ENCODE peak calls at places on chromosomes 16 and 17, in ten cellular contexts. K is PC-9, A is Peyer's patch, M is pancreas, R is K562, O is MM.1S, V is ascending aorta, D is transverse colon, N is left ventricle myocardium inferior, F is heart right ventricle. G is an unnamed sample.

GRCh38 chr17:45783593-45784292 is 377 bp upstream of the CRHR1 start:
- DNase-seq in K (no peak), A (no peak), M (peak; percentile 21), R (peak; percentile 66), O (no peak), V (no peak), D (no peak), N (peak; percentile 20), F (no peak), G (no peak)

GRCh38 chr16:68384293-68385255 is 63.7 kb downstream of the SMPD3 start:
- DNase-seq in K (no peak), A (no peak), M (no peak), R (no peak), O (peak; percentile 87), V (no peak), D (no peak), N (no peak), F (no peak), G (peak; percentile 44)

GRCh38 chr17:63361182-63361581 is 84.9 kb downstream of the CYB561 start:
- DNase-seq in K (no peak), A (no peak), M (no peak), R (no peak), O (no peak), V (no peak), D (no peak), N (no peak), F (peak; percentile 16), G (no peak)

GRCh38 chr17:323181-323580 is 29.4 kb downstream of the RPH3AL start:
- DNase-seq in K (no peak), A (no peak), M (no peak), R (no peak), O (no peak), V (no peak), D (no peak), N (no peak), F (no peak), G (peak; percentile 6)

GRCh38 chr17:70390059-70390458 is 220.7 kb downstream of the KCNJ2 start:
- DNase-seq in K (no peak), A (no peak), M (no peak), R (no peak), O (no peak), V (no peak), D (no peak), N (no peak), F (no peak), G (no peak)

GRCh38 chr17:79664925-79665738 is 54.3 kb upstream of the RBFOX3 start:
- DNase-seq in K (peak; percentile 72), A (peak; percentile 64), M (peak; percentile 76), R (no peak), O (no peak), V (no peak), D (peak; percentile 79), N (peak; percentile 75), F (peak; percentile 81), G (peak; percentile 53)

GRCh38 chr17:36534117-36534880 is at the start of gene MYO19:
- DNase-seq in K (peak; percentile 67), A (peak; percentile 83), M (peak; percentile 57), R (peak; percentile 78), O (peak; percentile 59), V (no peak), D (peak; percentile 82), N (peak; percentile 62), F (peak; percentile 67), G (peak; percentile 86)

GRCh38 chr17:62105361-62105760 is 40.3 kb upstream of the MED13 start:
- DNase-seq in K (no peak), A (no peak), M (no peak), R (no peak), O (no peak), V (no peak), D (no peak), N (no peak), F (no peak), G (no peak)

GRCh38 chr16:26521626-26522025 is 545.1 kb upstream of the C16orf82 start:
- DNase-seq in K (no peak), A (no peak), M (no peak), R (no peak), O (no peak), V (no peak), D (no peak), N (no peak), F (no peak), G (no peak)

GRCh38 chr16:68843482-68844210 is at the start of gene TANGO6:
- DNase-seq in K (peak; percentile 55), A (peak; percentile 94), M (peak; percentile 78), R (peak; percentile 86), O (peak; percentile 84), V (peak; percentile 40), D (peak; percentile 89), N (peak; percentile 87), F (peak; percentile 88), G (peak; percentile 90)

GRCh38 chr17:77681820-77682219 is 276.7 kb upstream of the TNRC6C start:
- DNase-seq in K (no peak), A (peak; percentile 43), M (no peak), R (no peak), O (no peak), V (no peak), D (peak; percentile 52), N (peak; percentile 86), F (peak; percentile 83), G (no peak)

GRCh38 chr16:85426806-85427205 is 186.3 kb upstream of the GSE1 start:
- DNase-seq in K (no peak), A (no peak), M (peak; percentile 11), R (no peak), O (no peak), V (no peak), D (no peak), N (no peak), F (no peak), G (peak; percentile 2)

GRCh38 chr17:31489295-31490018 is 98.0 kb downstream of the RAB11FIP4 start:
- DNase-seq in K (peak; percentile 93), A (peak; percentile 92), M (peak; percentile 94), R (peak; percentile 79), O (no peak), V (no peak), D (peak; percentile 89), N (no peak), F (no peak), G (peak; percentile 88)
- H3K4me3 ChIP-seq in K (peak overlapping the region; percentile 99), A (peak overlapping the region; percentile 91), M (peak overlapping the region; percentile 67), R (peak overlapping the region; percentile 64), O (peak overlapping the region; percentile 84), V (no peak overlapping the region), D (no peak overlapping the region), N (peak overlapping the region; percentile 74), F (peak overlapping the region; percentile 73), G (no peak overlapping the region)

DNA sequence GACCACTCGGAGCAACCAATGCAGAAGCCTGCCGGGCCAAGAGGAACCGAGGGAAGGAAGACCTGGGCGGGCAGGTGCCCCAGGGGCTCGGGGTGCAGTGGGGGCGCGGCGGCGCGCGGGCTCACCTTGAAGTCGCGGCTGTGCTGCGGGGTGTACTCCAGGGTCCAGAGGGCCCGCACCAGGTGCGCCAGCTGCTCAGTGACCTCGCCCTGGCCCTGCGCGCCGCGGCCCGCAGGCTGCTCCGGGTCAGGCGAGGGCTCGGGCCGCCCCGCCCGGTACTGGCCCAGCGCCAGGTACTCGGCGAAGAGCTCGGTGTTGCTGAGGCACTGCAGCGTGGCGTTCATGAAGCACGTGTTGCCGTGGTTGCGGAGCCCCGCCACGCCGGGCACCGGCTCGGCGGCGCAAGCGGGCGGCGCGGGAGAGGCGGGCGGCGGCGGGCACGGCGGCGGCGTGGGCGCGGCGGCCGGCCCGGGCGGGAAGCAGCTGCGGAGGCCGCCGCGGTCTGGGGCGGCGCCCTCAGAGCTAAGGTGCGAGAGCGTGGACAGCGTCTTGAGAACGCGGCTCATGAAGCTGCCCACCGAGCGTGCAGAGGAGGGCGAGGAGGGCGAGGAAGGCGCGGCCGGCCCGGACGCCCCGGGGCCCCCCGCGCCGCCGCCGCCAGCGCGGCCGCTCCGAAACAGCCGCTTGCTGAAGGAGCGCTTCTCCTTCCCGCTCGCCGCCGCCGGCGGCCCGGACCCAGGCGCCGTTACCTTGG is 562 bp downstream of the USP31 start:
- DNase-seq in K (no peak), A (peak; percentile 85), M (peak; percentile 58), R (peak; percentile 68), O (peak; percentile 41), V (peak; percentile 21), D (peak; percentile 83), N (peak; percentile 83), F (peak; percentile 85), G (peak; percentile 89)
- H3K4me1 ChIP-seq in K (peaks cover 30% of the 10 kb centered on the region), A (peaks cover 12% of the 10 kb centered on the region), M (peaks cover 25% of the 10 kb centered on the region), R (peaks cover 8% of the 10 kb centered on the region), O (peaks cover 3% of the 10 kb centered on the region), V (peaks cover 3% of the 10 kb centered on the region), D (peaks cover 23% of the 10 kb centered on the region), N (peaks cover 49% of the 10 kb centered on the region), F (peaks cover 46% of the 10 kb centered on the region), G (peaks cover 8% of the 10 kb centered on the region)

DNA sequence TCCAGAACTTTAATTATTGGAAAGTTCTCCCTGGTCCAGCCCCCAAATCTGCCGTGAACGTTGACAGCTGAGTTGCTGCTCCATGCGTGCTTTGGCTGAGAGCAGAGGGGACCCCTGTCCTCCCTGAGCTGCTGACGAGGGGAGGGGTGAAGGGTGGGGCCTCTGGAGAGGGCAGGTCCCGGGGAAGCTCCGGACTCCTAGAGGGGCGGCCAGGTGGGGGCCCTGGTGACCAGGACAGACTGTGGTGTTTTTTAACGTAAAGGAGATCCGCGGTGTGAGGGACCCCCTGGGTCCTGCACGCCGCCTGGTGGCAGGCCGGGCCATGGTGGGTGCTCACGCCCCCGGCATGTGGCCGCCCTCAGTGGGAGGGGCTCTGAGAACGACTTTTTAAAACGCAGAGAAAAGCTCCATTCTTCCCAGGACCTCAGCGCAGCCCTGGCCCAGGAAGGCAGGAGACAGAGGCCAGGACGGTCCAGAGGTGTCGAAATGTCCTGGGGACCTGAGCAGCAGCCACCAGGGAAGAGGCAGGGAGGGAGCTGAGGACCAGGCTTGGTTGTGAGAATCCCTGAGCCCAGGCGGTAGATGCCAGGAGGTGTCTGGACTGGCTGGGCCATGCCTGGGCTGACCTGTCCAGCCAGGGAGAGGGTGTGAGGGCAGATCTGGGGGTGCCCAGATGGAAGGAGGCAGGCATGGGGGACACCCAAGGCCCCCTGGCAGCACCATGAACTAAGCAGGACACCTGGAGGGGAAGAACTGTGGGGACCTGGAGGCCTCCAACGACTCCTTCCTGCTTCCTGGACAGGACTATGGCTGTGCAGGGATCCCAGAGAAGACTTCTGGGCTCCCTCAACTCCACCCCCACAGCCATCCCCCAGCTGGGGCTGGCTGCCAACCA is at the start of gene MC1R:
- DNase-seq in K (no peak), A (no peak), M (no peak), R (peak; percentile 90), O (peak; percentile 19), V (no peak), D (no peak), N (no peak), F (no peak), G (peak; percentile 50)
- TF ChIP-seq CTCF in K (no peak), A (peak; percentile 20), M (peak; percentile 8), R (peak; percentile 71), O (peak; percentile 30), V (peak; percentile 43), D (peak; percentile 37), N (peak; percentile 54), F (peak; percentile 65), G (peak; percentile 17)

GRCh38 chr16:4239682-4240175 is 2.2 kb downstream of the SRL start:
- DNase-seq in K (no peak), A (no peak), M (no peak), R (no peak), O (no peak), V (no peak), D (no peak), N (no peak), F (no peak), G (no peak)
- H3K4me3 ChIP-seq in K (no peak overlapping the region), A (no peak overlapping the region), M (no peak overlapping the region), R (no peak overlapping the region), O (no peak overlapping the region), V (no peak overlapping the region), D (no peak overlapping the region), N (peak overlapping the region; percentile 70), F (peak overlapping the region; percentile 46), G (no peak overlapping the region)

G was measured in mucosa of descending colon.